ENCODE peak calls at places on chromosomes 1 and 21, in nine cellular contexts. S is fibroblast of mammary gland, I is psoas muscle, X is endodermal cell, J is tibial nerve, B is BJ, N is right lobe of liver, D is brain microvascular endothelial cell, Q is uterus. U is an unnamed sample.

GRCh38 chr1:23925279-23925678 is 12.1 kb upstream of the CNR2 start:
- DNase-seq in S (no peak), I (no peak), X (no peak), J (no peak), B (no peak), N (no peak), D (no peak), Q (no peak), U (no peak)

GRCh38 chr1:30809514-30810263 is 52.1 kb upstream of the LAPTM5 start:
- DNase-seq in S (peak; percentile 79), I (no peak), X (peak; percentile 56), J (no peak), B (peak; percentile 52), N (no peak), D (peak; percentile 86), Q (no peak), U (no peak)

GRCh38 chr1:202623075-202623474 is 87.2 kb downstream of the SYT2 start:
- DNase-seq in S (peak; percentile 58), I (peak; percentile 80), X (no peak), J (no peak), B (no peak), N (no peak), D (peak; percentile 66), Q (peak; percentile 67), U (no peak)

GRCh38 chr1:221203224-221204054 is 324.2 kb downstream of the HLX start:
- DNase-seq in S (peak; percentile 82), I (peak; percentile 83), X (peak; percentile 93), J (peak; percentile 87), B (peak; percentile 28), N (peak; percentile 79), D (peak; percentile 48), Q (peak; percentile 63), U (no peak)

GRCh38 chr1:24555591-24556413 is at the start of gene NCMAP:
- DNase-seq in S (no peak), I (no peak), X (peak; percentile 79), J (no peak), B (no peak), N (peak; percentile 77), D (no peak), Q (no peak), U (no peak)

GRCh38 chr1:94675373-94675772 is 133.8 kb upstream of the F3 start:
- DNase-seq in S (peak; percentile 18), I (no peak), X (peak; percentile 9), J (no peak), B (no peak), N (no peak), D (no peak), Q (no peak), U (no peak)

GRCh38 chr1:31955917-31956736 is 18.0 kb upstream of the PTP4A2 start:
- DNase-seq in S (peak; percentile 99), I (peak; percentile 90), X (peak; percentile 87), J (peak; percentile 94), B (peak; percentile 97), N (peak; percentile 71), D (peak; percentile 100), Q (peak; percentile 82), U (peak; percentile 97)

GRCh38 chr1:110130113-110130591 is 17.9 kb downstream of the UBL4B start:
- DNase-seq in S (peak; percentile 25), I (peak; percentile 60), X (peak; percentile 87), J (no peak), B (no peak), N (no peak), D (no peak), Q (peak; percentile 60), U (no peak)

GRCh38 chr1:2135866-2136265 is 58.7 kb downstream of the FAAP20 start:
- DNase-seq in S (no peak), I (no peak), X (no peak), J (no peak), B (no peak), N (peak; percentile 48), D (no peak), Q (no peak), U (no peak)

GRCh38 chr1:20974069-20974468 is 187.0 kb upstream of the HP1BP3 start:
- DNase-seq in S (peak; percentile 34), I (no peak), X (no peak), J (no peak), B (peak; percentile 59), N (no peak), D (no peak), Q (no peak), U (no peak)

GRCh38 chr1:119310301-119310700 is 58.3 kb upstream of the HAO2 start:
- DNase-seq in S (no peak), I (no peak), X (no peak), J (no peak), B (no peak), N (no peak), D (no peak), Q (no peak), U (no peak)

GRCh38 chr1:14118691-14119485 is 418.9 kb downstream of the PRDM2 start:
- DNase-seq in S (no peak), I (no peak), X (no peak), J (no peak), B (no peak), N (no peak), D (no peak), Q (no peak), U (no peak)

GRCh38 chr1:177586429-177586828 is 383.4 kb downstream of the SEC16B start:
- DNase-seq in S (peak; percentile 95), I (no peak), X (no peak), J (no peak), B (peak; percentile 36), N (no peak), D (peak; percentile 75), Q (no peak), U (peak; percentile 68)

GRCh38 chr1:204826970-204827369 is 43.7 kb upstream of the NFASC start:
- DNase-seq in S (peak; percentile 14), I (no peak), X (peak; percentile 94), J (no peak), B (no peak), N (no peak), D (no peak), Q (no peak), U (no peak)

GRCh38 chr1:197526736-197527371 is 248.4 kb downstream of the DENND1B start:
- DNase-seq in S (peak; percentile 47), I (no peak), X (no peak), J (no peak), B (no peak), N (no peak), D (no peak), Q (no peak), U (no peak)

GRCh38 chr1:34645109-34645688 is 109.6 kb upstream of the GJB5 start:
- DNase-seq in S (no peak), I (no peak), X (no peak), J (no peak), B (no peak), N (no peak), D (no peak), Q (no peak), U (no peak)

GRCh38 chr1:83626603-83627002 is 372.3 kb downstream of the TTLL7 start:
- DNase-seq in S (no peak), I (no peak), X (no peak), J (no peak), B (no peak), N (no peak), D (no peak), Q (no peak), U (no peak)

GRCh38 chr1:241645199-241645598 is 5.0 kb upstream of the CHML start:
- DNase-seq in S (no peak), I (no peak), X (no peak), J (no peak), B (no peak), N (no peak), D (no peak), Q (no peak), U (no peak)

GRCh38 chr21:42414928-42415769 is 11.4 kb downstream of the UBASH3A start:
- DNase-seq in S (peak; percentile 88), I (no peak), X (no peak), J (no peak), B (no peak), N (no peak), D (peak; percentile 95), Q (no peak), U (peak; percentile 33)

GRCh38 chr1:177164380-177165068 is at the start of gene ASTN1:
- DNase-seq in S (no peak), I (no peak), X (peak; percentile 79), J (no peak), B (no peak), N (no peak), D (no peak), Q (no peak), U (no peak)

DNA sequence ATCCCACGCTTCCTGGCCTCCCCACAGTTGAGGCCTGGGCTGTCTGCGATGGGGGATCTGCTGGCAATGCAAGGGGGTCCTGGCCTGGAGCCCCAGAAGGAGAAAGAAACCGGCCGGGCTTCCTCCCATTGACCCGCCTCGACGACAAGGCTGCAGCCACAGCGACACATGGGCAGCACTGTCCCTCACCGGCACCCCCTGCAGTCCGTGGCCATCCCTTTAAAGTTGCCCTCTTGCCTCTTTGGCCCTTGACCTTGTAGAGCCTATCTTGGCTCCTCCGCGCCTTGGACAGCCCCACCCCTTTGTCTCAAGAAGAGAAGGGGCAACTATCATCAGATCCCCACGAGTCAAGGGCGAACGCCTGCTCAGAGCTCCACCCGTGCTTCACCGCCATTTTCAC is 106.0 kb downstream of the CASZ1 start:
- DNase-seq in S (no peak), I (no peak), X (no peak), J (no peak), B (no peak), N (no peak), D (no peak), Q (no peak), U (no peak)
- TF ChIP-seq CTCF in S (no peak), I (no peak), X (peak; percentile 40), J (no peak), B (no peak), N (no peak), D (no peak), Q (no peak), U (peak; percentile 21)

GRCh38 chr1:89286549-89287181 is 14.0 kb upstream of the GBP5 start:
- DNase-seq in S (no peak), I (no peak), X (no peak), J (no peak), B (no peak), N (no peak), D (no peak), Q (no peak), U (no peak)
- H3K4me3 ChIP-seq in S (no peak overlapping the region), I (peak overlapping the region; percentile 39), X (no peak overlapping the region), J (no peak overlapping the region), B (no peak overlapping the region), N (peak overlapping the region; percentile 19), D (no peak overlapping the region), Q (no peak overlapping the region), U (no peak overlapping the region)

DNA sequence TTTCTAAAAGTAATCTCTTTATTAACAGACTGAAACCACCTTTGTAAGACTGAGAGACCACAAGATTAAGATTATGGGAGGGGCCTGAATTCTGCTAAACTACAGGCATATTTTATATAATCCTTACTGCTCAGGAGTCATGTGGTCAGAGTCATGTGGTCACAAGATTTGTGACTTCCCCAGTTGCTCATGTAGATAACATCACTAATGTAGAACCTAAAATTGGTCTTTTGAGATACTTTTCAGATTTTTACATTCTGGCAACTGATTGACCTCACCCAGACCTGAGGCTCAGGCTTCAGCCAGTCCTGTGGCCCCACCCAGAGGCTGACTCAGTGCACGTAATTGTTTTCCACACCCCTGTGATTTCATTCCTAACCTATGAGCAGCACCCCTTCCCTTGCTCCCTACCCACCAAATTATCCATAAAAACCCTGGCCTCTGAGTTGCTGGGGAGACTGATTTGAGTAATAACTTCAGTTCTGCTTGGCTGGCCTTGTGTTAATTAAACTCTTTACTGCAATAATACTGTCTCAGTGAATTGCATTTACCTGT is 41.8 kb upstream of the ZNF326 start:
- DNase-seq in S (peak; percentile 89), I (peak; percentile 50), X (peak; percentile 81), J (no peak), B (peak; percentile 92), N (no peak), D (peak; percentile 90), Q (peak; percentile 15), U (peak; percentile 94)
- TF ChIP-seq CTCF in S (no peak), I (peak; percentile 29), X (peak; percentile 63), J (no peak), B (no peak), N (peak; percentile 45), D (peak; percentile 27), Q (peak; percentile 8), U (peak; percentile 38)

GRCh38 chr1:210445931-210446330 is 117.2 kb downstream of the HHAT start:
- DNase-seq in S (no peak), I (no peak), X (no peak), J (no peak), B (no peak), N (no peak), D (no peak), Q (no peak), U (no peak)
- H3K4me3 ChIP-seq in S (no peak overlapping the region), I (no peak overlapping the region), X (no peak overlapping the region), J (no peak overlapping the region), B (no peak overlapping the region), N (no peak overlapping the region), D (no peak overlapping the region), Q (no peak overlapping the region), U (no peak overlapping the region)